ENCODE peak calls at places on chromosomes 4 and X, in five cellular contexts. Q, V, J, B and E are unnamed samples.
A peak's percentile ranks its signal among the peaks of the same experiment; 100 is the strongest.

GRCh38 chr4:102862016-102862415 is 6.8 kb upstream of the CISD2 start:
- DNase-seq in J (no peak), V (no peak), Q (no peak), B (no peak), E (no peak)

GRCh38 chr4:56211202-56211601 is 176.1 kb downstream of the AASDH start:
- DNase-seq in B (peak; percentile 72), V (no peak), Q (no peak), J (no peak), E (no peak)

GRCh38 chrX:112058766-112059165 is 23.8 kb downstream of the TRPC5 start:
- DNase-seq in B (no peak), J (no peak), Q (no peak), V (no peak), E (no peak)

GRCh38 chr4:6722891-6723290 is 6.9 kb downstream of the BLOC1S4 start:
- DNase-seq in J (no peak), B (no peak), V (no peak), Q (no peak), E (no peak)

GRCh38 chr4:110119880-110120279 is 78.5 kb downstream of the ELOVL6 start:
- DNase-seq in J (peak; percentile 76), B (no peak), V (no peak), Q (no peak), E (no peak)

GRCh38 chr4:2243682-2244380 is 1.9 kb upstream of the HAUS3 start:
- DNase-seq in V (no peak), J (peak; percentile 18), B (peak; percentile 53), Q (peak; percentile 47), E (no peak)

GRCh38 chr4:8377103-8378075 is 63.1 kb downstream of the ACOX3 start:
- DNase-seq in J (no peak), B (no peak), Q (no peak), V (no peak), E (no peak)

GRCh38 chrX:96244955-96245354 is 439.7 kb upstream of the DIAPH2 start:
- DNase-seq in B (no peak), V (no peak), J (no peak), Q (no peak), E (no peak)

GRCh38 chr4:91837608-91838029 is 466.1 kb upstream of the GRID2 start:
- DNase-seq in J (no peak), B (no peak), V (no peak), Q (no peak), E (no peak)

GRCh38 chrX:74505437-74505836 is 84.1 kb downstream of the SLC16A2 start:
- DNase-seq in V (no peak), B (no peak), Q (no peak), J (no peak), E (no peak)

GRCh38 chrX:24203072-24203808 is 53.7 kb downstream of the ZFX start:
- DNase-seq in Q (no peak), B (no peak), J (no peak), V (no peak), E (no peak)

GRCh38 chrX:104105863-104106262 is 6.5 kb upstream of the ZCCHC18 start:
- DNase-seq in B (no peak), V (no peak), J (no peak), Q (no peak), E (no peak)

GRCh38 chr4:4659871-4660651 is 118.2 kb upstream of the STX18 start:
- DNase-seq in B (no peak), V (no peak), Q (no peak), J (peak; percentile 94), E (no peak)

GRCh38 chr4:133152801-133153526 is 3.9 kb downstream of the PCDH10 start:
- DNase-seq in V (no peak), J (no peak), B (peak; percentile 46), Q (no peak), E (no peak)

GRCh38 chr4:142778908-142779307 is 67.2 kb downstream of the INPP4B start:
- DNase-seq in B (no peak), J (peak; percentile 28), V (no peak), Q (no peak), E (no peak)

GRCh38 chr4:90857081-90857820 is 730.1 kb downstream of the CCSER1 start:
- DNase-seq in B (no peak), Q (no peak), V (no peak), J (no peak), E (no peak)

GRCh38 chr4:55554453-55555030 is 7.8 kb upstream of the CLOCK start:
- DNase-seq in B (no peak), Q (no peak), V (no peak), J (peak; percentile 71), E (no peak)

GRCh38 chr4:168907119-168907698 is 102.8 kb downstream of the CBR4 start:
- DNase-seq in V (no peak), B (no peak), Q (no peak), J (peak; percentile 43), E (no peak)

GRCh38 chr4:98909646-98910045 is 19.3 kb downstream of the EIF4E start:
- DNase-seq in J (no peak), B (no peak), V (no peak), Q (no peak), E (no peak)

GRCh38 chr4:24565054-24565453 is 19.3 kb downstream of the DHX15 start:
- DNase-seq in Q (no peak), B (no peak), V (no peak), J (no peak), E (no peak)

GRCh38 chr4:139656614-139657486 is 8.8 kb upstream of the MGST2 start:
- DNase-seq in Q (peak; percentile 60), V (no peak), J (peak; percentile 78), B (peak; percentile 85), E (peak; percentile 30)

GRCh38 chr4:152983774-152984411 is 47.8 kb downstream of the FHDC1 start:
- DNase-seq in J (peak; percentile 45), B (peak; percentile 73), Q (no peak), V (no peak), E (no peak)

GRCh38 chr4:41399191-41399590 is 138.8 kb upstream of the LIMCH1 start:
- DNase-seq in V (no peak), Q (no peak), J (no peak), B (no peak), E (no peak)
- H3K9me3 ChIP-seq in V (no peaks in the 10 kb centered on the region), Q (no peaks in the 10 kb centered on the region), J (no peaks in the 10 kb centered on the region), B (no peaks in the 10 kb centered on the region), E (no peaks in the 10 kb centered on the region)

GRCh38 chr4:183377491-183377890 is 55.3 kb upstream of the CLDN24 start:
- DNase-seq in V (no peak), B (no peak), J (no peak), Q (no peak), E (no peak)
- H3K9me3 ChIP-seq in V (no peaks in the 10 kb centered on the region), B (peaks cover 64% of the 10 kb centered on the region), J (peaks cover 6% of the 10 kb centered on the region), Q (no peaks in the 10 kb centered on the region), E (no peaks in the 10 kb centered on the region)

GRCh38 chrX:47877327-47877726 is 40.6 kb downstream of the ZNF81 start:
- DNase-seq in V (no peak), B (no peak), J (no peak), Q (no peak), E (no peak)

GRCh38 chrX:47885501-47885900 is 48.8 kb downstream of the ZNF81 start:
- DNase-seq in V (no peak), J (no peak), Q (no peak), B (no peak), E (no peak)

GRCh38 chrX:47878198-47878597 is 41.5 kb downstream of the ZNF81 start:
- DNase-seq in B (no peak), J (no peak), V (no peak), Q (no peak), E (no peak)

GRCh38 chrX:47879447-47879846 is 42.7 kb downstream of the ZNF81 start:
- DNase-seq in B (no peak), V (no peak), J (no peak), Q (no peak), E (no peak)

GRCh38 chrX:47880927-47881326 is 44.2 kb downstream of the ZNF81 start:
- DNase-seq in B (no peak), Q (no peak), V (no peak), J (no peak), E (no peak)
- H3K9me3 ChIP-seq in B (peaks cover 22% of the 10 kb centered on the region), Q (no peaks in the 10 kb centered on the region), V (no peaks in the 10 kb centered on the region), J (peaks cover 2% of the 10 kb centered on the region), E (no peaks in the 10 kb centered on the region)

DNA sequence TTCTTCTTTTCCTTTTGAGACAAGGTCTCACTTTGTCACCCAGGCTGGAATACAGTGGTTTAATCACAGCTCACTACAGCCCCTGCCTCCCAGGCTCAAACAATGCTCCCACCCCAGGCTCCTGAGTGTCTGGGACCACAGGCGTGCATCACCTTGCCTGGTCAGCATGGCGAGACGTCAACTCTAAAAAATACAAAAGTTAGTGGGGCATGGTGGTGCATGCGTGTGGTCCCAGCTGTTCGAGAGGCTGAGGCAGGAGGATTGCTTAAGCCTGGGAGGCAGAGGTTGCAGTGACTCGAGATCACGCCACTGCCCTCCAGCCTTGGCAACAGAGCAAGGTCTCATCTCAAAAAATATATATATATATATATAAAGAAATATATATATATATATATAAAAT is 242.4 kb downstream of the SHOX start:
- DNase-seq in J (no peak), Q (no peak), B (no peak), V (no peak), E (no peak)
- H3K9me3 ChIP-seq in J (peaks cover 22% of the 10 kb centered on the region), Q (peaks cover 4% of the 10 kb centered on the region), B (peaks cover 5% of the 10 kb centered on the region), V (no peaks in the 10 kb centered on the region), E (no peaks in the 10 kb centered on the region)

GRCh38 chr4:761086-761485 is 55.5 kb downstream of the PCGF3 start:
- DNase-seq in V (no peak), B (no peak), Q (no peak), J (no peak), E (no peak)
- H3K9me3 ChIP-seq in V (peaks cover 63% of the 10 kb centered on the region), B (peaks cover 12% of the 10 kb centered on the region), Q (no peaks in the 10 kb centered on the region), J (no peaks in the 10 kb centered on the region), E (no peaks in the 10 kb centered on the region)

DNA sequence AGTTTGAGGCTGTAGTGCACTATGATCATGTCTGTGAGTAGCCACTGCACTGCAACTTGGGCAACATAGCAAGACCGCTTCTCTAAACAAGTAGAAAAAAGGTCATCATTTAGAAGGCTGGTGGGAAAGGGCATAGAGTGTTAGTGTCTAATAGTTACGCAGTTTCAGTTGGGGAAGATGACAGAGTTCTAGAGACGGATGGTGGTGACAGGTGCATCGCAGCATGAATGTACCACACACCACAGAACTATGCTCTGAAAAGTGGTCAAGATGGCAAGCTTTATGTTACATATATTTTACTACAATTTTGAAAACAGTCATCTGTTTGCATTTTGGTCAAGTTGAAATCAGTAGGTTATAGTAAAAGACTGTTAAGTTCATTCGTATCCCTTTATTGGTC is 23.7 kb upstream of the CLDN34 start:
- DNase-seq in B (no peak), Q (no peak), V (no peak), J (no peak), E (no peak)
- H3K9me3 ChIP-seq in B (no peaks in the 10 kb centered on the region), Q (no peaks in the 10 kb centered on the region), V (no peaks in the 10 kb centered on the region), J (peaks cover 2% of the 10 kb centered on the region), E (no peaks in the 10 kb centered on the region)

GRCh38 chr4:26285272-26285671 is 35.5 kb upstream of the RBPJ start:
- DNase-seq in B (no peak), Q (no peak), V (no peak), J (no peak), E (no peak)
- H3K9me3 ChIP-seq in B (no peaks in the 10 kb centered on the region), Q (no peaks in the 10 kb centered on the region), V (no peaks in the 10 kb centered on the region), J (no peaks in the 10 kb centered on the region), E (no peaks in the 10 kb centered on the region)

DNA sequence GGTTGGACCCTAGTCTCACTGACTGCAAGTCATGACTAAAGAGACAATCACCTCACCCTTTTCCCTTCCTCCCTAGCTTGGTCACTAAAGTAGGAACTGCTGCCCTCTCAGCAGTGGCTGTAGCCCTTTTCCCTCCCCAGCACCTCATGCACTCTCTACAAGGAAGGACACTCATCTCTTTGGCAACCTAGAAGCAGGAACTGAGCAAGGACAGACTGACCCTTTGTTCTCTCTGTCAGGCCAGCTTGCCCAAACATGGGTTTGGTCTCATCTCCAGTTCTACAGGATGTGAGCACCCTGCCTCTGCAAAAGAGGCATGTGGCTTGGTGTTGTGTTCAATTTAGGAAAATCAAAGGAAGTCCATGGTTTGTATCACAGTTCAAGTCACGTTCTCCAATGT is 15.8 kb downstream of the LEF1 start:
- DNase-seq in B (no peak), V (no peak), J (no peak), Q (no peak), E (no peak)
- H3K9me3 ChIP-seq in B (no peaks in the 10 kb centered on the region), V (no peaks in the 10 kb centered on the region), J (no peaks in the 10 kb centered on the region), Q (no peaks in the 10 kb centered on the region), E (no peaks in the 10 kb centered on the region)

GRCh38 chr4:162322054-162322453 is 158.3 kb upstream of the FSTL5 start:
- DNase-seq in V (no peak), J (no peak), B (no peak), Q (no peak), E (no peak)
- H3K9me3 ChIP-seq in V (no peaks in the 10 kb centered on the region), J (peaks cover 12% of the 10 kb centered on the region), B (no peaks in the 10 kb centered on the region), Q (no peaks in the 10 kb centered on the region), E (no peaks in the 10 kb centered on the region)